ENCODE peak calls at places on chromosomes 16 and 17, in four cellular contexts. Q, Y, N and J are unnamed samples.
A peak's percentile ranks its signal among the peaks of the same experiment; 100 is the strongest.

GRCh38 chr17:42118545-42118944 is 2.6 kb downstream of the KAT2A start:
- DNase-seq in N (peak; percentile 13), Q (no peak), Y (no peak), J (no peak)

GRCh38 chr17:75753514-75754377 is 11.2 kb downstream of the GALK1 start:
- DNase-seq in N (no peak), Y (peak; percentile 89), Q (peak; percentile 48), J (peak; percentile 85)

GRCh38 chr17:22695228-22695619 is 1002.9 kb downstream of the KCNJ18 start:
- DNase-seq in N (no peak), Q (no peak), Y (no peak), J (no peak)

GRCh38 chr17:77032929-77033328 is 107.8 kb upstream of the SEC14L1 start:
- DNase-seq in N (no peak), Y (no peak), Q (no peak), J (no peak)

GRCh38 chr16:56198044-56198754 is 6.9 kb downstream of the GNAO1 start:
- DNase-seq in Q (no peak), Y (no peak), N (no peak), J (no peak)

GRCh38 chr17:7716901-7717755 is at the start of gene DNAH2:
- DNase-seq in Q (peak; percentile 69), Y (peak; percentile 90), N (peak; percentile 89), J (peak; percentile 88)

GRCh38 chr17:16352838-16353701 is at the start of gene CENPV:
- DNase-seq in Y (peak; percentile 63), N (peak; percentile 41), Q (peak; percentile 56), J (peak; percentile 35)

GRCh38 chr17:44007346-44008204 is 3.2 kb downstream of the NAGS start:
- DNase-seq in N (no peak), Y (no peak), Q (peak; percentile 60), J (peak; percentile 72)

GRCh38 chr17:6421700-6422604 is 13.0 kb downstream of the AIPL1 start:
- DNase-seq in N (peak; percentile 69), Y (peak; percentile 81), Q (peak; percentile 80), J (peak; percentile 62)

GRCh38 chr17:62017496-62017895 is 47.6 kb downstream of the MED13 start:
- DNase-seq in Q (no peak), Y (no peak), N (no peak), J (no peak)

GRCh38 chr16:1152123-1152638 is 725 bp upstream of the CACNA1H start:
- DNase-seq in N (no peak), Q (no peak), Y (peak; percentile 83), J (no peak)

GRCh38 chr16:55710466-55710865 is 54.7 kb downstream of the SLC6A2 start:
- DNase-seq in Q (no peak), N (no peak), Y (no peak), J (no peak)

GRCh38 chr17:45282683-45283644 is 21.1 kb upstream of the SPATA32 start:
- DNase-seq in Q (no peak), N (no peak), Y (peak; percentile 77), J (no peak)

GRCh38 chr17:61400058-61400785 is 579 bp downstream of the TBX2 start:
- DNase-seq in N (no peak), Q (no peak), Y (no peak), J (no peak)

GRCh38 chr16:64489449-64489848 is 632.4 kb downstream of the CDH11 start:
- DNase-seq in Y (no peak), Q (no peak), N (no peak), J (no peak)

GRCh38 chr16:77723108-77723514 is 797 bp downstream of the NUDT7 start:
- DNase-seq in N (no peak), Q (peak; percentile 30), Y (no peak), J (no peak)

GRCh38 chr17:80765241-80766022 is 220.8 kb downstream of the RPTOR start:
- DNase-seq in Q (no peak), Y (no peak), N (no peak), J (no peak)

GRCh38 chr16:80580109-80580832 is 39.5 kb downstream of the DYNLRB2 start:
- DNase-seq in Y (no peak), Q (no peak), N (no peak), J (no peak)

GRCh38 chr16:1710811-1711507 is 5.0 kb downstream of the MAPK8IP3 start:
- DNase-seq in Y (no peak), N (no peak), Q (no peak), J (no peak)

GRCh38 chr17:67400193-67400592 is 23.1 kb downstream of the PITPNC1 start:
- DNase-seq in N (no peak), Q (no peak), Y (no peak), J (no peak)

GRCh38 chr16:69831212-69832123 is 69.3 kb downstream of the WWP2 start:
- DNase-seq in N (no peak), Y (no peak), Q (no peak), J (no peak)

GRCh38 chr17:43707184-43707583 is 45.5 kb upstream of the MEOX1 start:
- DNase-seq in N (no peak), Q (no peak), Y (no peak), J (no peak)

GRCh38 chr16:85752511-85753420 is 1.9 kb upstream of the C16orf74 start:
- DNase-seq in N (no peak), Y (peak; percentile 54), Q (no peak), J (peak; percentile 73)

GRCh38 chr16:86343733-86344585 is 166.4 kb upstream of the FOXF1 start:
- DNase-seq in Y (no peak), N (no peak), Q (no peak), J (no peak)

GRCh38 chr16:88782454-88783390 is 2.3 kb downstream of the PIEZO1 start:
- DNase-seq in Q (no peak), N (peak; percentile 48), Y (peak; percentile 42), J (no peak)

GRCh38 chr17:76268991-76269981 is 4.1 kb downstream of the UBALD2 start:
- DNase-seq in Q (no peak), N (no peak), Y (no peak), J (no peak)

GRCh38 chr17:76036497-76037380 is 9.6 kb upstream of the EVPL start:
- DNase-seq in Q (no peak), Y (peak; percentile 63), N (no peak), J (no peak)

GRCh38 chr17:62663304-62663703 is 35.8 kb downstream of the MRC2 start:
- DNase-seq in Q (no peak), Y (peak; percentile 2), N (no peak), J (no peak)

GRCh38 chr17:80008383-80008840 is 27.3 kb downstream of the TBC1D16 start:
- DNase-seq in N (peak; percentile 61), Y (peak; percentile 87), Q (peak; percentile 88), J (peak; percentile 97)

GRCh38 chr17:74059471-74059870 is 144.0 kb upstream of the RPL38 start:
- DNase-seq in Y (no peak), Q (no peak), N (no peak), J (peak; percentile 18)

GRCh38 chr17:78390241-78391050 is 12.0 kb downstream of the PGS1 start:
- DNase-seq in Q (no peak), N (no peak), Y (no peak), J (no peak)

GRCh38 chr17:78391843-78392242 is 13.4 kb downstream of the PGS1 start:
- DNase-seq in Q (no peak), N (peak; percentile 13), Y (no peak), J (no peak)

GRCh38 chr17:78387982-78388941 is 9.8 kb downstream of the PGS1 start:
- DNase-seq in Y (peak; percentile 52), N (no peak), Q (no peak), J (peak; percentile 33)

GRCh38 chr17:78392295-78392694 is 13.8 kb downstream of the PGS1 start:
- DNase-seq in N (no peak), Y (no peak), Q (no peak), J (no peak)

GRCh38 chr17:78391051-78391431 is 12.6 kb downstream of the PGS1 start:
- DNase-seq in Y (no peak), N (no peak), Q (no peak), J (no peak)
- H3K27ac ChIP-seq in Y (no peak overlapping the region), N (peak overlapping the region; percentile 60), Q (peak overlapping the region; percentile 8), J (no peak overlapping the region)

DNA sequence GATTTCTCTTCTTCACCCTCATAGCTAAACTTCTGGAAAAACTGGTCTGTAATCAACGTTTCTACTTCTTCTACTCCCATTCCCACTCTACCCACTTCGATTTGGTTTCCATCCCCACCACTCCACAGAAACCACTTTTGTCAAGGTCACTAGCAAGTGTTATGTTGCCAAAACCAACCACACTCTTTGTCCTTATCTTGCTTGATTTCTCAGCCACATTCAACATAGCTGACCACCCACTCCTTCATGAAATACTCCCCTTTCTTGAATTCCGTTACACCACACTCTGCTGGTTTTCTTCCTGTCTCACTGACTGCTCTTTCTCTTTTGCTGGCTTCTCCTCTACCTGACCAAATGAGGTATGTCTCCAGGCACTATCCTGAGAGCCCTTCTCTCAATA is 11.9 kb downstream of the IKZF3 start:
- DNase-seq in Q (no peak), Y (no peak), N (no peak), J (no peak)
- H3K27me3 ChIP-seq in Q (no peaks in the 10 kb centered on the region), Y (no peaks in the 10 kb centered on the region), N (peaks cover 15% of the 10 kb centered on the region), J (no peaks in the 10 kb centered on the region)

GRCh38 chr16:83723244-83723643 is 84.5 kb upstream of the HSBP1 start:
- DNase-seq in Y (no peak), N (no peak), Q (no peak), J (no peak)
- H3K27ac ChIP-seq in Y (no peak overlapping the region), N (no peak overlapping the region), Q (no peak overlapping the region), J (no peak overlapping the region)

GRCh38 chr17:4633643-4634042 is 7.8 kb downstream of the ALOX15 start:
- DNase-seq in Q (no peak), N (no peak), Y (no peak), J (no peak)

GRCh38 chr17:4635823-4636375 is 5.6 kb downstream of the ALOX15 start:
- DNase-seq in Y (peak; percentile 32), Q (no peak), N (no peak), J (no peak)

GRCh38 chr17:4634981-4635380 is 6.5 kb downstream of the ALOX15 start:
- DNase-seq in N (no peak), Q (no peak), Y (no peak), J (no peak)

GRCh38 chr17:4632583-4632923 is 8.9 kb downstream of the ALOX15 start:
- DNase-seq in N (no peak), Y (no peak), Q (no peak), J (no peak)

DNA sequence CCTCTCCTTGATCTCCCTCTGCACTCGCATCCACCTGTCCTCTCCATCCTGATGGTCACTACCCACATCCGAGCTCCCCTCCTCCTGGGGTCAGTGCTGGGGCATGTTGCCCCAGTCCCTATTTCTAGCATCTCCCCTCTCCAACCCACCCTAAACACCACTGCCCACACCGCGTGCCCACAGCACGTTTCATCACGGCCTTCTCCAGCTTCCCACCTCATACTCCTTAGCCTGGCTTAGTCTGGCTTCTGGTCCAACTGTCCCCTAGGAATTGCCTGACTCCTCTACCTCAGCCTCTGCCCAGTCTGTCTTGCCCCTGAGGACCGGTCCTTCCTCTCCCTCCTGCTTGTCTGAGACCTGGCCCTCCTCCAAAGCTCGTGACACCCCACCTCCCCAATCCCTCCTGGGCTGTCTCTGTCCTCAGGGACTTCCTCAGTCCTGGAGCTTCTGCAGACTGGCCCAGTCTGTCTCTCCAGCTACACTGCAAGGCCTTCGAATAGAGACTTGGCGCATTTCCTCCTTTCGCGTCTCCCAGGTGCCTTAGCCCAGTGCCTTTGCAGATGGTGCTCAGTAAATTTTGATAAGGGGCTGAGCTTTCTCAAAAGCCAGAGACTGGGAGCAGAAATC is 4.9 kb downstream of the ALOX15 start:
- DNase-seq in Y (peak; percentile 19), Q (no peak), N (no peak), J (no peak)
- H3K27me3 ChIP-seq in Y (no peaks in the 10 kb centered on the region), Q (peaks cover 21% of the 10 kb centered on the region), N (no peaks in the 10 kb centered on the region), J (no peaks in the 10 kb centered on the region)

GRCh38 chr17:31320791-31321190 is 631 bp downstream of the EVI2A start:
- DNase-seq in N (no peak), Y (no peak), Q (no peak), J (no peak)
- H3K27ac ChIP-seq in N (no peak overlapping the region), Y (no peak overlapping the region), Q (peak overlapping the region; percentile 48), J (no peak overlapping the region)